ENCODE peak calls at places on chromosomes 13 and 19, in nine cellular contexts. One of them, this sample, is unnamed.

GRCh38 chr13:51156666-51157065 is 45.6 kb upstream of the C13orf42 start:
- DNase-seq in H1: no peak
- DNase-seq in SK-N-SH: no peak
- DNase-seq in HepG2: no peak
- DNase-seq in GM12878: no peak
- DNase-seq in K562: no peak
- DNase-seq in HCT116: no peak
- DNase-seq in endothelial cell of umbilical vein: no peak
- DNase-seq in A549: no peak
- DNase-seq in this sample: no peak

GRCh38 chr19:2982983-2983350 is 5.6 kb downstream of the TLE6 start:
- DNase-seq in endothelial cell of umbilical vein: peak; percentile 93
- DNase-seq in H1: no peak
- DNase-seq in A549: no peak
- DNase-seq in HepG2: no peak
- DNase-seq in GM12878: no peak
- DNase-seq in HCT116: no peak
- DNase-seq in SK-N-SH: peak; percentile 92
- DNase-seq in K562: no peak
- DNase-seq in this sample: no peak

GRCh38 chr19:2663920-2664571 is 38.4 kb downstream of the GNG7 start:
- DNase-seq in HCT116: no peak
- DNase-seq in H1: no peak
- DNase-seq in SK-N-SH: peak; percentile 17
- DNase-seq in GM12878: no peak
- DNase-seq in endothelial cell of umbilical vein: no peak
- DNase-seq in A549: no peak
- DNase-seq in K562: peak; percentile 24
- DNase-seq in HepG2: no peak
- DNase-seq in this sample: peak; percentile 27

GRCh38 chr19:19463348-19464117 is 51.8 kb downstream of the TSSK6 start:
- DNase-seq in H1: no peak
- DNase-seq in HepG2: no peak
- DNase-seq in GM12878: no peak
- DNase-seq in SK-N-SH: no peak
- DNase-seq in endothelial cell of umbilical vein: peak; percentile 59
- DNase-seq in A549: no peak
- DNase-seq in K562: no peak
- DNase-seq in HCT116: no peak
- DNase-seq in this sample: no peak

GRCh38 chr13:103351035-103351828 is 285.0 kb upstream of the SLC10A2 start:
- DNase-seq in K562: no peak
- DNase-seq in A549: no peak
- DNase-seq in GM12878: no peak
- DNase-seq in endothelial cell of umbilical vein: no peak
- DNase-seq in H1: peak; percentile 21
- DNase-seq in HepG2: no peak
- DNase-seq in HCT116: no peak
- DNase-seq in SK-N-SH: no peak
- DNase-seq in this sample: no peak

GRCh38 chr13:32501058-32501457 is 37.5 kb downstream of the N4BP2L2 start:
- DNase-seq in GM12878: no peak
- DNase-seq in HCT116: no peak
- DNase-seq in HepG2: no peak
- DNase-seq in K562: no peak
- DNase-seq in H1: no peak
- DNase-seq in SK-N-SH: no peak
- DNase-seq in A549: no peak
- DNase-seq in endothelial cell of umbilical vein: no peak
- DNase-seq in this sample: no peak

GRCh38 chr13:49624207-49624606 is 4.1 kb upstream of the ARL11 start:
- DNase-seq in HCT116: no peak
- DNase-seq in endothelial cell of umbilical vein: no peak
- DNase-seq in SK-N-SH: no peak
- DNase-seq in K562: no peak
- DNase-seq in A549: no peak
- DNase-seq in HepG2: no peak
- DNase-seq in GM12878: no peak
- DNase-seq in H1: no peak
- DNase-seq in this sample: no peak

GRCh38 chr13:75621147-75621546 is 15.0 kb upstream of the LMO7 start:
- DNase-seq in K562: no peak
- DNase-seq in A549: no peak
- DNase-seq in HCT116: no peak
- DNase-seq in GM12878: no peak
- DNase-seq in SK-N-SH: no peak
- DNase-seq in HepG2: no peak
- DNase-seq in H1: no peak
- DNase-seq in endothelial cell of umbilical vein: peak; percentile 36
- DNase-seq in this sample: no peak

GRCh38 chr19:15892012-15892411 is 5.9 kb downstream of the CYP4F2 start:
- DNase-seq in HCT116: no peak
- DNase-seq in endothelial cell of umbilical vein: no peak
- DNase-seq in HepG2: no peak
- DNase-seq in H1: no peak
- DNase-seq in GM12878: no peak
- DNase-seq in SK-N-SH: no peak
- DNase-seq in K562: no peak
- DNase-seq in A549: no peak
- DNase-seq in this sample: no peak

GRCh38 chr13:109874921-109875454 is 88.6 kb upstream of the IRS2 start:
- DNase-seq in SK-N-SH: no peak
- DNase-seq in GM12878: no peak
- DNase-seq in HepG2: no peak
- DNase-seq in A549: no peak
- DNase-seq in endothelial cell of umbilical vein: no peak
- DNase-seq in HCT116: no peak
- DNase-seq in K562: no peak
- DNase-seq in H1: no peak
- DNase-seq in this sample: no peak

GRCh38 chr19:31261651-31262331 is 87.4 kb downstream of the TSHZ3 start:
- DNase-seq in A549: no peak
- DNase-seq in K562: no peak
- DNase-seq in GM12878: no peak
- DNase-seq in HCT116: no peak
- DNase-seq in HepG2: no peak
- DNase-seq in H1: no peak
- DNase-seq in SK-N-SH: no peak
- DNase-seq in endothelial cell of umbilical vein: no peak
- DNase-seq in this sample: no peak

GRCh38 chr13:114121496-114122466 is 10.6 kb downstream of the RASA3 start:
- DNase-seq in GM12878: no peak
- DNase-seq in endothelial cell of umbilical vein: no peak
- DNase-seq in K562: no peak
- DNase-seq in SK-N-SH: peak; percentile 44
- DNase-seq in HCT116: no peak
- DNase-seq in A549: no peak
- DNase-seq in HepG2: no peak
- DNase-seq in H1: no peak
- DNase-seq in this sample: no peak

GRCh38 chr19:16661480-16662034 is 618 bp downstream of the TMEM38A start:
- DNase-seq in GM12878: no peak
- DNase-seq in HepG2: no peak
- DNase-seq in A549: no peak
- DNase-seq in H1: no peak
- DNase-seq in K562: peak; percentile 29
- DNase-seq in SK-N-SH: peak; percentile 36
- DNase-seq in endothelial cell of umbilical vein: no peak
- DNase-seq in HCT116: no peak
- DNase-seq in this sample: peak; percentile 25

GRCh38 chr19:8050274-8051096 is 2.1 kb upstream of the CCL25 start:
- DNase-seq in SK-N-SH: peak; percentile 98
- DNase-seq in K562: peak; percentile 100
- DNase-seq in HCT116: peak; percentile 92
- DNase-seq in HepG2: peak; percentile 81
- DNase-seq in GM12878: peak; percentile 91
- DNase-seq in A549: peak; percentile 75
- DNase-seq in endothelial cell of umbilical vein: peak; percentile 81
- DNase-seq in H1: peak; percentile 100
- DNase-seq in this sample: peak; percentile 99

GRCh38 chr13:67223024-67223423 is 7.1 kb downstream of the PCDH9 start:
- DNase-seq in H1: no peak
- DNase-seq in HepG2: no peak
- DNase-seq in HCT116: no peak
- DNase-seq in A549: no peak
- DNase-seq in K562: no peak
- DNase-seq in GM12878: no peak
- DNase-seq in SK-N-SH: no peak
- DNase-seq in endothelial cell of umbilical vein: peak; percentile 34
- DNase-seq in this sample: no peak

GRCh38 chr13:41502676-41503075 is 45.3 kb downstream of the RGCC start:
- DNase-seq in K562: no peak
- DNase-seq in HCT116: no peak
- DNase-seq in A549: no peak
- DNase-seq in endothelial cell of umbilical vein: no peak
- DNase-seq in HepG2: no peak
- DNase-seq in H1: no peak
- DNase-seq in GM12878: peak; percentile 59
- DNase-seq in SK-N-SH: no peak
- DNase-seq in this sample: no peak

GRCh38 chr19:47598407-47599349 is 10.3 kb upstream of the BICRA start:
- DNase-seq in GM12878: no peak
- DNase-seq in endothelial cell of umbilical vein: peak; percentile 86
- DNase-seq in HCT116: peak; percentile 61
- DNase-seq in K562: no peak
- DNase-seq in HepG2: peak; percentile 33
- DNase-seq in A549: peak; percentile 98
- DNase-seq in H1: peak; percentile 86
- DNase-seq in SK-N-SH: no peak
- DNase-seq in this sample: no peak

GRCh38 chr13:34419025-34419424 is 523.0 kb upstream of the NBEA start:
- DNase-seq in SK-N-SH: peak; percentile 68
- DNase-seq in A549: no peak
- DNase-seq in H1: no peak
- DNase-seq in GM12878: no peak
- DNase-seq in HCT116: no peak
- DNase-seq in HepG2: no peak
- DNase-seq in K562: no peak
- DNase-seq in endothelial cell of umbilical vein: no peak
- DNase-seq in this sample: no peak

GRCh38 chr13:20247963-20248362 is 15.8 kb upstream of the GJB6 start:
- DNase-seq in H1: no peak
- DNase-seq in HepG2: no peak
- DNase-seq in HCT116: no peak
- DNase-seq in endothelial cell of umbilical vein: no peak
- DNase-seq in SK-N-SH: no peak
- DNase-seq in GM12878: no peak
- DNase-seq in K562: no peak
- DNase-seq in A549: no peak
- DNase-seq in this sample: no peak

DNA sequence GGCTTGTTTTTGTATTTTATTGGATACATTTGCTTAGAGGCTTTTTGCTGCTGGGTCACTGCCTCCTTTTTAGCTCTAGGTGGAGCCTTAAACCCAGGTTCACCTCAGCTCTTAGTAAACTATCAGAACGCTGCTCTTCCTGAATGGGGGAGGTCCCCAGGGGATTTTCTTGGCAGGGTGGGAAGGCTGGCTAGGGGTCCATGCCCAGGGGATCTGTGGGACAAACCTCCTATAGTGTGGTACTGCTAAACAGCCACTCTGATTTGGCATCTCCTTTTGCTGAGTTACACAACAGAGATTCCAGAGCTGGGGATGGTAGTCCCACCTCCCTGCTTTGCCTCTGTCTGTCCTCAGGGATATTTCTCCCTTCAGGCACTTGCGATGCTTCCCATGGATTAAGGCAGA is 204.9 kb downstream of the ZIC5 start:
- DNase-seq in HCT116: no peak
- DNase-seq in K562: no peak
- DNase-seq in H1: peak; percentile 33
- DNase-seq in endothelial cell of umbilical vein: no peak
- DNase-seq in HepG2: peak; percentile 6
- DNase-seq in A549: no peak
- DNase-seq in SK-N-SH: no peak
- DNase-seq in GM12878: no peak
- DNase-seq in this sample: no peak
- H3K4me3 ChIP-seq in HCT116: no peak overlapping the region
- H3K4me3 ChIP-seq in K562: no peak overlapping the region
- H3K4me3 ChIP-seq in H1: no peak overlapping the region
- H3K4me3 ChIP-seq in endothelial cell of umbilical vein: no peak overlapping the region
- H3K4me3 ChIP-seq in HepG2: no peak overlapping the region
- H3K4me3 ChIP-seq in A549: no peak overlapping the region
- H3K4me3 ChIP-seq in SK-N-SH: no peak overlapping the region
- H3K4me3 ChIP-seq in GM12878: no peak overlapping the region
- H3K4me3 ChIP-seq in this sample: no peak overlapping the region

GRCh38 chr13:112782433-112783010 is 92.7 kb downstream of the ATP11A start:
- DNase-seq in H1: no peak
- DNase-seq in HCT116: no peak
- DNase-seq in A549: no peak
- DNase-seq in endothelial cell of umbilical vein: no peak
- DNase-seq in HepG2: no peak
- DNase-seq in K562: no peak
- DNase-seq in GM12878: no peak
- DNase-seq in SK-N-SH: peak; percentile 42
- DNase-seq in this sample: no peak
- TF ChIP-seq MAX in H1: no peak
- TF ChIP-seq MAX in HCT116: no peak
- TF ChIP-seq MAX in A549: no peak
- TF ChIP-seq MAX in endothelial cell of umbilical vein: no peak
- TF ChIP-seq MAX in HepG2: no peak
- TF ChIP-seq MAX in K562: no peak
- TF ChIP-seq MAX in GM12878: no peak
- TF ChIP-seq MAX in SK-N-SH: no peak
- TF ChIP-seq MAX in this sample: no peak

DNA sequence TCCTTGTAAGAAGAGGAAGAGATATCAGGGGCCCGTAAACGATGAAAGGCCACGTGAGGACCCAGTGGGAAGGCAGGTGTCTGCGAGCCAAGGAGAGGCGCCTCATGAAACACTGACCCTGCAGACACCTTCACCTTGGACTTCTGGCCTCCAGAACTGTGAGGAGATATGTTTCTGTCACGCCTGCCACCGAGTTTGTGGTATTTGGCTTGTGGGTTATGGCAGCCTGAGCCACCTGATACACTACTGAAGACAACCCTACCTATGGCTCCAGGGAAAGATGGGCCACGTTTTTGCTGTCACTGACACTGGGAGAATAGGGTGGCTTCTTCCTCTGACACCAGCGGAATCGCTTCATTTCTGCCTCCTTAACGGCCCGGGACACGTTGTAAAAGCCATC is 217.5 kb upstream of the MAB21L1 start:
- DNase-seq in HCT116: no peak
- DNase-seq in GM12878: no peak
- DNase-seq in K562: no peak
- DNase-seq in endothelial cell of umbilical vein: no peak
- DNase-seq in HepG2: no peak
- DNase-seq in SK-N-SH: no peak
- DNase-seq in H1: no peak
- DNase-seq in A549: no peak
- DNase-seq in this sample: no peak
- H3K4me3 ChIP-seq in HCT116: no peak overlapping the region
- H3K4me3 ChIP-seq in GM12878: no peak overlapping the region
- H3K4me3 ChIP-seq in K562: no peak overlapping the region
- H3K4me3 ChIP-seq in endothelial cell of umbilical vein: no peak overlapping the region
- H3K4me3 ChIP-seq in HepG2: no peak overlapping the region
- H3K4me3 ChIP-seq in SK-N-SH: no peak overlapping the region
- H3K4me3 ChIP-seq in H1: no peak overlapping the region
- H3K4me3 ChIP-seq in A549: no peak overlapping the region
- H3K4me3 ChIP-seq in this sample: no peak overlapping the region

DNA sequence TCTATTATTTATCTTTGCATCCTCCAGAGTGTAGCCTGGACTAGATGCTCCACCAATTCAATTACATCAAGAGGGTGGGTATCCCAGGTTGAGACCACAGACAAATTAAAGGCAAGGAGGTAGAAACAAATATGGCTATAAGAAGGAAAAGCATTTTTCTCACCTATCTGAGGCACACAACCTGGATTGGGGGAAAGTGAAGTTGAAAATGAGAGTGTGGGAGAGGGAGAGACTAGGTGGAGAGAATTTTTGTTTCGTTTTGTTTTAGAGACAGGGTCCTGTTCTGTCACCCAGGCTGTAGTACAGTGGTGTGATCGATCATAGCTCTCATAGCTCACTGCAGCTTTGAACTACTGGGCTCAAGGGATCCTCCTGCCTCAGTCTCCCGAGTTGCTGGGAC is 5.8 kb upstream of the PRODH2 start:
- DNase-seq in HepG2: no peak
- DNase-seq in GM12878: no peak
- DNase-seq in HCT116: no peak
- DNase-seq in K562: no peak
- DNase-seq in endothelial cell of umbilical vein: no peak
- DNase-seq in A549: no peak
- DNase-seq in H1: no peak
- DNase-seq in SK-N-SH: no peak
- DNase-seq in this sample: no peak
- TF ChIP-seq MAX in HepG2: no peak
- TF ChIP-seq MAX in GM12878: no peak
- TF ChIP-seq MAX in HCT116: no peak
- TF ChIP-seq MAX in K562: no peak
- TF ChIP-seq MAX in endothelial cell of umbilical vein: no peak
- TF ChIP-seq MAX in A549: no peak
- TF ChIP-seq MAX in H1: no peak
- TF ChIP-seq MAX in SK-N-SH: no peak
- TF ChIP-seq MAX in this sample: no peak